ENCODE peak calls at places on chromosomes 6 and 20, in seven cellular contexts. C is activated T-cell treated with anti-CD3 and anti-CD28 coated beads, Interleukin-2, amount 50 U/mL, for 72 hours; K is activated CD4-positive, alpha-beta T cell treated with anti-CD3 and anti-CD28 coated beads, Interleukin-2, amount 10 ng/mL, durations not matched to agents 7 days and 5 days; O is psoas muscle; J is myocyte; Y is stimulated activated CD4-positive, alpha-beta T cell treated with anti-CD3 and anti-CD28 coated beads, Interleukin-15, amount 100 ng/mL, for 1 hour; P is glutamatergic neuron. M is an unnamed sample.

GRCh38 chr20:9985773-9986172 is 49.0 kb upstream of the ANKEF1 start:
- DNase-seq in C (no peak), P (no peak), K (no peak), O (no peak), Y (no peak), J (no peak), M (no peak)

GRCh38 chr6:159279790-159280277 is 110.6 kb downstream of the FNDC1 start:
- DNase-seq in P (peak; percentile 42), Y (no peak), J (no peak), K (no peak), C (no peak), O (no peak), M (no peak)

GRCh38 chr6:53547815-53548496 is 3.1 kb upstream of the GCLC start:
- DNase-seq in Y (peak; percentile 89), C (peak; percentile 96), O (peak; percentile 99), K (peak; percentile 94), P (peak; percentile 98), J (peak; percentile 96), M (peak; percentile 82)

GRCh38 chr20:37737806-37738442 is 44.1 kb downstream of the CTNNBL1 start:
- DNase-seq in K (no peak), C (no peak), O (no peak), P (no peak), J (peak; percentile 50), Y (no peak), M (no peak)

GRCh38 chr6:28506807-28507475 is 8.7 kb downstream of the GPX6 start:
- DNase-seq in C (no peak), J (no peak), K (no peak), P (no peak), Y (no peak), O (no peak), M (no peak)

GRCh38 chr6:133768656-133769295 is 120.1 kb upstream of the TCF21 start:
- DNase-seq in J (no peak), K (no peak), P (no peak), O (peak; percentile 23), C (no peak), Y (no peak), M (no peak)

GRCh38 chr20:2750343-2751251 is 49.8 kb downstream of the CPXM1 start:
- DNase-seq in P (no peak), J (no peak), O (peak; percentile 50), K (peak; percentile 11), Y (no peak), C (no peak), M (no peak)

GRCh38 chr6:54515013-54515412 is 206.8 kb downstream of the TINAG start:
- DNase-seq in C (no peak), O (no peak), J (no peak), K (no peak), P (no peak), Y (no peak), M (no peak)